ENCODE peak calls at places on chromosomes 1 and 21, in seven cellular contexts. D, E, H, X, T, B and G are unnamed samples.
A peak's percentile ranks its signal among the peaks of the same experiment; 100 is the strongest.

GRCh38 chr1:162772571-162773154 is 17.8 kb upstream of the HSD17B7 start:
- DNase-seq in B (no peak), E (no peak), H (no peak), T (no peak), X (no peak), D (no peak), G (no peak)

GRCh38 chr1:191290441-191290840 is 812.8 kb upstream of the BRINP3 start:
- DNase-seq in T (no peak), H (no peak), B (no peak), D (no peak), E (no peak), X (no peak), G (no peak)

GRCh38 chr21:45859762-45860357 is 121.7 kb upstream of the COL6A1 start:
- DNase-seq in T (no peak), X (no peak), B (no peak), E (no peak), D (no peak), H (no peak), G (no peak)

GRCh38 chr1:107474877-107475612 is 334.2 kb downstream of the NTNG1 start:
- DNase-seq in B (no peak), H (no peak), T (no peak), E (no peak), D (no peak), X (no peak), G (no peak)

GRCh38 chr21:34933609-34934345 is 115.3 kb downstream of the RUNX1 start:
- DNase-seq in T (peak; percentile 50), B (no peak), D (no peak), H (no peak), E (no peak), X (no peak), G (no peak)

GRCh38 chr1:15336866-15337265 is 72.8 kb upstream of the EFHD2 start:
- DNase-seq in H (no peak), X (no peak), D (no peak), E (no peak), T (no peak), B (no peak), G (no peak)

GRCh38 chr21:43827015-43827611 is 37.7 kb downstream of the RRP1 start:
- DNase-seq in B (no peak), H (no peak), X (no peak), D (no peak), T (no peak), E (no peak), G (no peak)

GRCh38 chr1:43251024-43251423 is 18.8 kb upstream of the TMEM125 start:
- DNase-seq in E (no peak), H (no peak), D (no peak), B (no peak), X (no peak), T (peak; percentile 25), G (no peak)

GRCh38 chr1:20931930-20932436 is 144.9 kb upstream of the HP1BP3 start:
- DNase-seq in H (no peak), D (no peak), B (no peak), E (no peak), T (no peak), X (no peak), G (no peak)

GRCh38 chr1:38789498-38790169 is 69.9 kb downstream of the RRAGC start:
- DNase-seq in T (no peak), D (peak; percentile 28), B (no peak), H (no peak), E (peak; percentile 57), X (no peak), G (no peak)

GRCh38 chr1:53599461-53599860 is 139.5 kb downstream of the GLIS1 start:
- DNase-seq in H (no peak), D (no peak), T (no peak), B (no peak), E (no peak), X (no peak), G (no peak)

GRCh38 chr1:205354259-205354904 is 2.3 kb downstream of the KLHDC8A start:
- DNase-seq in B (peak; percentile 40), E (no peak), D (peak; percentile 74), X (no peak), H (peak; percentile 77), T (peak; percentile 74), G (peak; percentile 48)